ENCODE peak calls at places on chromosomes 6 and 20, in nine cellular contexts. Y, I, Q, B, F, G, L, W and P are unnamed samples.

GRCh38 chr6:126955621-126956020 is 162.8 kb upstream of the RSPO3 start:
- DNase-seq in Y (no peak), Q (no peak), W (no peak), G (no peak), B (no peak), F (no peak), I (peak), L (peak), P (no peak)

GRCh38 chr6:123655520-123656306 is 19.0 kb upstream of the TRDN start:
- DNase-seq in Y (no peak), B (no peak), W (no peak), L (no peak), F (no peak), G (peak), I (no peak), Q (no peak), P (no peak)

GRCh38 chr6:134240664-134241431 is 77.1 kb downstream of the SGK1 start:
- DNase-seq in B (peak), F (peak), W (no peak), Y (no peak), Q (no peak), G (no peak), I (no peak), L (no peak), P (no peak)

GRCh38 chr6:9532621-9533557 is 882.0 kb downstream of the TFAP2A start:
- DNase-seq in B (no peak), Q (no peak), G (peak), I (no peak), W (peak), F (no peak), Y (no peak), L (no peak), P (no peak)

GRCh38 chr6:11732036-11732545 is 46.5 kb downstream of the ADTRP start:
- DNase-seq in I (no peak), B (peak), W (peak), Y (no peak), Q (peak), F (peak), G (peak), L (no peak), P (peak)

GRCh38 chr20:63589261-63590217 is 15.5 kb upstream of the HELZ2 start:
- DNase-seq in G (peak), I (peak), Q (no peak), Y (no peak), F (no peak), B (no peak), W (no peak), L (no peak), P (no peak)

GRCh38 chr6:166469426-166469961 is 86.8 kb upstream of the MPC1 start:
- DNase-seq in F (no peak), W (no peak), B (no peak), Y (no peak), G (no peak), I (no peak), L (no peak), Q (no peak), P (no peak)

GRCh38 chr6:92354270-92354831 is 1065.0 kb downstream of the EPHA7 start:
- DNase-seq in Y (no peak), G (no peak), F (no peak), W (no peak), Q (no peak), I (no peak), B (no peak), L (no peak), P (no peak)

GRCh38 chr6:73525546-73526330 is 4.9 kb upstream of the EEF1A1 start:
- DNase-seq in W (peak), Q (no peak), B (no peak), I (no peak), Y (no peak), F (no peak), L (no peak), G (no peak), P (no peak)

GRCh38 chr6:33314515-33314942 is 651 bp upstream of the TAPBP start:
- DNase-seq in G (peak), L (peak), Q (no peak), W (peak), B (peak), I (peak), Y (no peak), F (peak), P (peak)

GRCh38 chr6:36443951-36444428 is 1.2 kb downstream of the KCTD20 start:
- DNase-seq in F (peak), Q (no peak), B (no peak), Y (no peak), L (peak), I (no peak), W (peak), G (no peak), P (no peak)

GRCh38 chr6:64520050-64520449 is 884.4 kb downstream of the PHF3 start:
- DNase-seq in Y (no peak), L (no peak), F (no peak), G (peak), I (no peak), W (peak), B (no peak), Q (peak), P (peak)

GRCh38 chr6:21769973-21770372 is 176.4 kb downstream of the SOX4 start:
- DNase-seq in G (peak), F (no peak), I (no peak), Q (no peak), W (no peak), L (no peak), Y (no peak), B (no peak), P (no peak)

GRCh38 chr6:26017567-26017966 is 55.0 kb downstream of the TRIM38 start:
- DNase-seq in B (peak), Y (no peak), F (peak), L (peak), Q (peak), G (peak), I (no peak), W (peak), P (peak)

GRCh38 chr6:135181333-135182119 is 418 bp downstream of the MYB start:
- DNase-seq in F (peak), G (no peak), Q (no peak), L (no peak), I (peak), B (no peak), W (peak), Y (no peak), P (no peak)

GRCh38 chr20:60137657-60138245 is 179.5 kb downstream of the CDH26 start:
- DNase-seq in Y (no peak), Q (no peak), I (no peak), G (peak), B (peak), W (peak), F (peak), L (peak), P (no peak)

GRCh38 chr6:122717350-122717749 is 62.2 kb upstream of the FABP7 start:
- DNase-seq in W (peak), I (no peak), L (no peak), G (peak), B (peak), F (no peak), Y (no peak), Q (no peak), P (no peak)

GRCh38 chr6:40957616-40958492 is 81.2 kb downstream of the UNC5CL start:
- DNase-seq in G (peak), Y (no peak), Q (no peak), L (no peak), W (peak), I (no peak), B (no peak), F (no peak), P (no peak)

GRCh38 chr6:80967618-80968017 is 784.9 kb downstream of the TENT5A start:
- DNase-seq in W (no peak), G (no peak), I (no peak), B (no peak), L (no peak), F (no peak), Y (no peak), Q (no peak), P (no peak)

GRCh38 chr20:17990278-17990972 is 21.6 kb downstream of the MGME1 start:
- DNase-seq in W (peak), Y (no peak), F (no peak), L (no peak), B (no peak), I (no peak), G (no peak), Q (no peak), P (no peak)

GRCh38 chr6:4480788-4481725 is 295.1 kb upstream of the CDYL start:
- DNase-seq in I (no peak), G (no peak), L (no peak), Q (no peak), W (no peak), Y (no peak), B (no peak), F (no peak), P (no peak)

GRCh38 chr6:26388014-26388413 is 5.1 kb downstream of the BTN2A2 start:
- DNase-seq in W (no peak), I (no peak), L (peak), B (no peak), Q (no peak), G (no peak), F (no peak), Y (no peak), P (no peak)

GRCh38 chr6:35093118-35093445 is 48.1 kb downstream of the TCP11 start:
- DNase-seq in I (no peak), B (no peak), Q (no peak), F (no peak), W (peak), Y (no peak), G (peak), L (no peak), P (no peak)

GRCh38 chr20:24809606-24810005 is 139.5 kb upstream of the CST7 start:
- DNase-seq in W (no peak), Q (no peak), Y (no peak), F (no peak), I (no peak), G (no peak), B (no peak), L (no peak), P (no peak)

GRCh38 chr6:105272783-105273182 is 93.0 kb upstream of the POPDC3 start:
- DNase-seq in L (peak), I (no peak), Y (no peak), B (no peak), G (peak), W (peak), F (no peak), Q (no peak), P (no peak)

GRCh38 chr6:52636830-52637229 is 34.1 kb upstream of the TMEM14A start:
- DNase-seq in W (no peak), G (no peak), I (no peak), F (no peak), Y (no peak), Q (no peak), B (no peak), L (no peak), P (no peak)

GRCh38 chr6:167689751-167690150 is 137.0 kb upstream of the AFDN start:
- DNase-seq in I (no peak), Y (no peak), Q (no peak), B (no peak), W (no peak), G (no peak), L (no peak), F (no peak), P (no peak)

GRCh38 chr6:4647414-4648365 is 128.5 kb upstream of the CDYL start:
- DNase-seq in G (peak), B (peak), W (peak), F (peak), L (peak), I (peak), Y (no peak), Q (peak), P (peak)

GRCh38 chr20:830011-830521 is 3.4 kb upstream of the FAM110A start:
- DNase-seq in W (peak), Y (no peak), F (no peak), I (no peak), B (no peak), Q (no peak), L (no peak), G (peak), P (no peak)

GRCh38 chr6:138088307-138088744 is 18.9 kb downstream of the PERP start:
- DNase-seq in G (peak), W (peak), F (no peak), Q (peak), I (peak), B (no peak), Y (no peak), L (peak), P (no peak)

GRCh38 chr6:143579703-143580102 is 68.2 kb upstream of the FUCA2 start:
- DNase-seq in I (no peak), G (peak), Y (no peak), B (no peak), L (no peak), W (peak), F (no peak), Q (peak), P (no peak)

GRCh38 chr6:130365166-130366010 is 429 bp upstream of the TMEM200A start:
- DNase-seq in G (peak), W (peak), B (peak), Y (no peak), L (peak), I (no peak), F (peak), Q (no peak), P (no peak)

GRCh38 chr20:55581519-55581918 is 423.8 kb downstream of the CBLN4 start:
- DNase-seq in I (no peak), W (no peak), L (no peak), G (no peak), F (no peak), Y (no peak), B (no peak), Q (no peak), P (no peak)

GRCh38 chr6:91341473-91341872 is 754.6 kb upstream of the MAP3K7 start:
- DNase-seq in F (no peak), I (no peak), L (no peak), Y (no peak), B (no peak), G (no peak), W (no peak), Q (no peak), P (no peak)

GRCh38 chr6:47669684-47670515 is 28.5 kb upstream of the ADGRF4 start:
- DNase-seq in L (no peak), F (no peak), B (no peak), G (peak), I (no peak), Y (no peak), W (no peak), Q (no peak), P (no peak)

GRCh38 chr20:48668451-48668946 is 159.3 kb downstream of the PREX1 start:
- DNase-seq in I (no peak), F (no peak), G (no peak), Q (no peak), B (peak), L (no peak), Y (no peak), W (peak), P (peak)

GRCh38 chr20:62252342-62252966 is 14.1 kb downstream of the OSBPL2 start:
- DNase-seq in G (peak), F (no peak), L (no peak), Y (no peak), Q (no peak), I (no peak), W (peak), B (no peak), P (no peak)